ENCODE peak calls at places on chromosomes 4 and X, in six cellular contexts. M, L, A, B, E and Q are unnamed samples.

GRCh38 chr4:56424697-56425514 is 10.5 kb downstream of the PPAT start:
- DNase-seq in M (peak; percentile 15), A (no peak), L (no peak), B (no peak), E (peak; percentile 44), Q (no peak)

GRCh38 chrX:65034292-65034640 is 58.0 kb upstream of the ZC4H2 start:
- DNase-seq in E (no peak), M (no peak), L (no peak), B (no peak), A (no peak), Q (no peak)

GRCh38 chr4:149896428-149896827 is 80.8 kb upstream of the IQCM start:
- DNase-seq in A (no peak), M (peak; percentile 53), B (peak; percentile 16), E (no peak), L (no peak), Q (no peak)

GRCh38 chr4:125590158-125590557 is 275.4 kb downstream of the FAT4 start:
- DNase-seq in L (no peak), A (no peak), B (no peak), E (no peak), M (no peak), Q (no peak)

GRCh38 chr4:40630335-40631021 is 814 bp upstream of the RBM47 start:
- DNase-seq in B (peak; percentile 18), M (no peak), E (peak; percentile 67), L (no peak), A (no peak), Q (peak; percentile 58)

GRCh38 chrX:101398694-101399093 is 7.9 kb downstream of the RPL36A start:
- DNase-seq in M (no peak), A (no peak), L (no peak), E (no peak), B (no peak), Q (no peak)

GRCh38 chr4:86630629-86631028 is 36.5 kb downstream of the PTPN13 start:
- DNase-seq in M (no peak), E (no peak), L (no peak), B (no peak), A (no peak), Q (no peak)

GRCh38 chr4:141411936-141412335 is 191.2 kb downstream of the ZNF330 start:
- DNase-seq in L (no peak), E (no peak), A (no peak), M (no peak), B (no peak), Q (no peak)

GRCh38 chrX:71454222-71454621 is 78.7 kb upstream of the OGT start:
- DNase-seq in M (peak; percentile 34), E (no peak), B (no peak), A (no peak), L (no peak), Q (no peak)

GRCh38 chr4:95833652-95834276 is 6.1 kb upstream of the PDHA2 start:
- DNase-seq in A (no peak), B (no peak), E (no peak), M (no peak), L (no peak), Q (no peak)

GRCh38 chr4:11367371-11367770 is 61.3 kb downstream of the HS3ST1 start:
- DNase-seq in B (peak; percentile 69), L (peak; percentile 27), A (peak; percentile 79), M (peak; percentile 50), E (no peak), Q (peak; percentile 88)

GRCh38 chrX:74325130-74326059 is 21.4 kb downstream of the ZCCHC13 start:
- DNase-seq in E (no peak), B (no peak), L (no peak), A (no peak), M (no peak), Q (no peak)

GRCh38 chr4:122293374-122294365 is 85.1 kb upstream of the ADAD1 start:
- DNase-seq in M (peak; percentile 30), A (no peak), L (no peak), B (no peak), E (no peak), Q (no peak)

GRCh38 chr4:67161311-67161710 is 384.0 kb downstream of the CENPC start:
- DNase-seq in L (no peak), E (no peak), A (no peak), M (no peak), B (no peak), Q (no peak)

GRCh38 chr4:37788782-37789181 is 37.7 kb upstream of the PGM2 start:
- DNase-seq in L (no peak), B (no peak), A (no peak), E (no peak), M (no peak), Q (no peak)
- H3K9me3 ChIP-seq in L (peaks cover 3% of the 10 kb centered on the region), B (no peaks in the 10 kb centered on the region), A (no peaks in the 10 kb centered on the region), E (no peaks in the 10 kb centered on the region), M (no peaks in the 10 kb centered on the region), Q (no peaks in the 10 kb centered on the region)

GRCh38 chr4:128556756-128557155 is 252.7 kb upstream of the JADE1 start:
- DNase-seq in E (no peak), M (peak; percentile 60), L (no peak), A (no peak), B (no peak), Q (no peak)
- H3K4me1 ChIP-seq in E (no peaks in the 10 kb centered on the region), M (peaks cover 8% of the 10 kb centered on the region), L (peaks cover 4% of the 10 kb centered on the region), A (peaks cover 8% of the 10 kb centered on the region), B (peaks cover 17% of the 10 kb centered on the region), Q (no peaks in the 10 kb centered on the region)

GRCh38 chrX:136192839-136193414 is 45.6 kb downstream of the FHL1 start:
- DNase-seq in A (no peak), B (no peak), E (no peak), L (no peak), M (peak; percentile 81), Q (no peak)
- H3K9me3 ChIP-seq in A (no peaks in the 10 kb centered on the region), B (no peaks in the 10 kb centered on the region), E (no peaks in the 10 kb centered on the region), L (no peaks in the 10 kb centered on the region), M (no peaks in the 10 kb centered on the region), Q (no peaks in the 10 kb centered on the region)

GRCh38 chr4:139554726-139555072 is 1.3 kb downstream of the SETD7 start:
- DNase-seq in M (no peak), E (no peak), A (no peak), L (no peak), B (no peak), Q (no peak)

GRCh38 chr4:139556735-139557505 is 901 bp upstream of the SETD7 start:
- DNase-seq in A (peak; percentile 37), E (peak; percentile 75), B (peak; percentile 50), M (peak; percentile 45), L (no peak), Q (peak; percentile 65)

GRCh38 chr4:139555073-139555704 is 830 bp downstream of the SETD7 start:
- DNase-seq in A (peak; percentile 89), E (peak; percentile 82), B (peak; percentile 91), M (peak; percentile 92), L (peak; percentile 69), Q (peak; percentile 85)

GRCh38 chr4:139556071-139556734 is at the start of gene SETD7:
- DNase-seq in L (peak; percentile 58), A (peak; percentile 77), B (peak; percentile 84), E (peak; percentile 59), M (peak; percentile 82), Q (peak; percentile 70)

DNA sequence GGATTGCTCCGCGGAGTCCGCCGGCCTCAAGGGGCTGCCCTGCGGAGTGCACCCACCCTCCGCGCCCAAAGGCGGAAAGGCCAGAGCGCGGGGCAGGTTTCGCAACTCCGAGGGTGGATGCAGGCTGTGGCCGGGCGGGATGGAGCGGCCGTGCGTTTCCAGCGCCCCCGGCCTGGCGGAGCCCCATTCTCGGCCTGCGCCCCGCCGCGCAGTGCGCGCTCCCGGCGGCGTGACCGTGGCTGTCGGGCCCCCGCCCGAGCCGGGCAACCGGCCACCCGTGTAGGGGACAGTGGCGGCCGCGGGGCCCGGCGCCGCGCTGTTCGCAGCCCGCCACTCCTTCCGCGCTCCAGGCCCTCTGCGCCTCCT is 331 bp downstream of the SETD7 start:
- DNase-seq in A (peak; percentile 69), L (no peak), M (no peak), E (peak; percentile 19), B (peak; percentile 57), Q (peak; percentile 34)
- H3K4me1 ChIP-seq in A (peaks cover 15% of the 10 kb centered on the region), L (peaks cover 26% of the 10 kb centered on the region), M (peaks cover 4% of the 10 kb centered on the region), E (no peaks in the 10 kb centered on the region), B (peaks cover 87% of the 10 kb centered on the region), Q (peaks cover 11% of the 10 kb centered on the region)

DNA sequence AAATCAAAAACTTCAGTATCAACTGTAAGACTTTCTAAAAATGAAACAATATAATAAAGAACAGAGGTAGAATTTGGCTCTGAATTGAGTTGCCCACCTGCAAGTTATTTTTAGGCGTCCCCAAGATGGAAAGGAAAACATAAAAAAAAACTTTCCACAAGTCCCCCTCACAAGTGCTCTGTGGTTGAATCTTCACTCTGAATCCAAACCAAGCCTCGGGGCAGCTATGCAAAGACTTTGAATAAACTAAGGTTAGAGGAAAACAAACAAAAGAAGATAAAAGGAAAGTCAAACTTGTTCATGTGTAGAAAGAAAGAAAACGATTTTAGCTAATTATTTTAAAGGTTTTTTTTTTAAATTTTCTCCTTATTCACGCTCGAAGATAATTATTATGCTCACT is 372.4 kb upstream of the SLIT2 start:
- DNase-seq in M (no peak), B (no peak), A (no peak), L (no peak), E (no peak), Q (no peak)
- H3K9me3 ChIP-seq in M (no peaks in the 10 kb centered on the region), B (no peaks in the 10 kb centered on the region), A (no peaks in the 10 kb centered on the region), L (no peaks in the 10 kb centered on the region), E (no peaks in the 10 kb centered on the region), Q (no peaks in the 10 kb centered on the region)

DNA sequence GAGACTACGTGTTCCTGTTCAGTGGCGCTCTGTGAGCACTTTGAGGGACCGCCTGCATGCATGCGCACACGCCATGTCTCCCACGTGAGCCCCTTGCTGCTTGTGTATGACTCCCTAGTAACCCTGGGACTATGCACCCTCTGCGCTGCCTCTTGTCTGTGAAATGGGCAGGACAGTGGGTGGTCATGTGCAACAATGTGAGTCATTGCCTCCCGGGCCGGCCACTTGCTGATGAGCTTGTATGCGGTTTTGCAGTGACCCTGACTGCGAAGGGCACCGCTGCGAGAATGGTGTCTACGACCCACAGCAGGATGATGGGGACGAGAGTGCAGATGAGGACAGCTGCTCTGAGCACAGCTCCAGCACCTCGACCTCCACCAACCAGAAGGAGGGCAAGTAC is 61.4 kb downstream of the TNIP2 start:
- DNase-seq in E (no peak), M (peak; percentile 69), L (no peak), A (no peak), B (no peak), Q (no peak)
- H3K4me1 ChIP-seq in E (no peaks in the 10 kb centered on the region), M (no peaks in the 10 kb centered on the region), L (no peaks in the 10 kb centered on the region), A (no peaks in the 10 kb centered on the region), B (no peaks in the 10 kb centered on the region), Q (no peaks in the 10 kb centered on the region)

GRCh38 chr4:28427306-28428085 is 1566.9 kb downstream of the STIM2 start:
- DNase-seq in M (no peak), E (no peak), A (no peak), L (no peak), B (no peak), Q (no peak)
- H3K9me3 ChIP-seq in M (no peaks in the 10 kb centered on the region), E (no peaks in the 10 kb centered on the region), A (no peaks in the 10 kb centered on the region), L (peaks cover under 1% of the 10 kb centered on the region), B (peaks cover 4% of the 10 kb centered on the region), Q (no peaks in the 10 kb centered on the region)

DNA sequence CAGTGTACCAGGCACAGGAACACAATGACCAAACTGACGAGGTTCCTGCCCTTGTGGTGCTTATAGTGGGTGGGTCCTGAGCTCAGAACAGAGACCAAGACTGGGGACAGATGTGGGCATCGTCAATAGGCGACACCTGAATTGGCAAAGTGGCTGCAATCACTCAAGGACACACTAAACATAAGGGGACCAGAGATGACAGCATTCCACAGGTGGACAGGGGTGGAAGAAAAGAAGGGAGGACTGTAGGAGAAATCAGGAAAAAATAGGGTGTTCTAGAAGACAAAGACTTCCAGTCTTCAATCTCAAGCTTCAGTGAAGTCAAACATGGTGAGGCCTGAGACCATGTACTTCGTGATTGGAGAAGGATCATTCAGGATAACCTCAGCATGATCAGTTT is 5.8 kb downstream of the SH3KBP1 start:
- DNase-seq in B (no peak), A (no peak), M (no peak), E (no peak), L (no peak), Q (no peak)
- H3K4me1 ChIP-seq in B (peaks cover 10% of the 10 kb centered on the region), A (no peaks in the 10 kb centered on the region), M (peaks cover 11% of the 10 kb centered on the region), E (no peaks in the 10 kb centered on the region), L (no peaks in the 10 kb centered on the region), Q (no peaks in the 10 kb centered on the region)